ENCODE peak calls at places on chromosome 17, in four cellular contexts. One of them, this sample, is unnamed.

GRCh38 chr17:67244621-67245072 is 349 bp downstream of the HELZ start:
- DNase-seq in A549: no peak
- DNase-seq in K562: peak; percentile 76
- DNase-seq in GM12878: no peak
- DNase-seq in this sample: peak; percentile 83

GRCh38 chr17:36475346-36475970 is 11.0 kb upstream of the ZNHIT3 start:
- DNase-seq in A549: no peak
- DNase-seq in GM12878: no peak
- DNase-seq in K562: no peak
- DNase-seq in this sample: no peak

GRCh38 chr17:75069783-75070182 is 18.0 kb upstream of the SLC16A5 start:
- DNase-seq in A549: peak; percentile 68
- DNase-seq in GM12878: no peak
- DNase-seq in K562: no peak
- DNase-seq in this sample: peak; percentile 58

GRCh38 chr17:50865060-50865867 is 890 bp downstream of the TOB1 start:
- DNase-seq in A549: peak; percentile 69
- DNase-seq in GM12878: no peak
- DNase-seq in K562: peak; percentile 70
- DNase-seq in this sample: peak; percentile 72

GRCh38 chr17:59752446-59752845 is 45.0 kb downstream of the VMP1 start:
- DNase-seq in GM12878: no peak
- DNase-seq in K562: no peak
- DNase-seq in A549: no peak
- DNase-seq in this sample: no peak

GRCh38 chr17:40777459-40777858 is 4.9 kb downstream of the KRT27 start:
- DNase-seq in K562: no peak
- DNase-seq in GM12878: no peak
- DNase-seq in A549: no peak
- DNase-seq in this sample: no peak

GRCh38 chr17:82018152-82019041 is 4.3 kb downstream of the CENPX start:
- DNase-seq in K562: no peak
- DNase-seq in GM12878: no peak
- DNase-seq in A549: no peak
- DNase-seq in this sample: no peak

GRCh38 chr17:50540485-50541401 is 6.2 kb upstream of the SPATA20 start:
- DNase-seq in A549: no peak
- DNase-seq in GM12878: no peak
- DNase-seq in K562: no peak
- DNase-seq in this sample: no peak

GRCh38 chr17:75181608-75182318 is 996 bp downstream of the SUMO2 start:
- DNase-seq in A549: no peak
- DNase-seq in K562: peak; percentile 59
- DNase-seq in GM12878: no peak
- DNase-seq in this sample: peak; percentile 36

GRCh38 chr17:81566461-81567126 is 14.4 kb upstream of the FAAP100 start:
- DNase-seq in GM12878: no peak
- DNase-seq in K562: no peak
- DNase-seq in A549: peak; percentile 89
- DNase-seq in this sample: peak; percentile 70

GRCh38 chr17:3965123-3965800 is 1.0 kb upstream of the ATP2A3 start:
- DNase-seq in GM12878: peak; percentile 33
- DNase-seq in A549: peak; percentile 83
- DNase-seq in K562: peak; percentile 66
- DNase-seq in this sample: peak; percentile 71

GRCh38 chr17:80644588-80644987 is 100.0 kb downstream of the RPTOR start:
- DNase-seq in GM12878: no peak
- DNase-seq in A549: no peak
- DNase-seq in K562: no peak
- DNase-seq in this sample: no peak

GRCh38 chr17:36183001-36183810 is 6.8 kb upstream of the TBC1D3B start:
- DNase-seq in GM12878: no peak
- DNase-seq in A549: peak; percentile 55
- DNase-seq in K562: peak; percentile 26
- DNase-seq in this sample: peak; percentile 67

GRCh38 chr17:70905796-70906195 is 736.5 kb downstream of the KCNJ2 start:
- DNase-seq in K562: no peak
- DNase-seq in GM12878: no peak
- DNase-seq in A549: peak; percentile 20
- DNase-seq in this sample: no peak

GRCh38 chr17:78929908-78930775 is 5.0 kb upstream of the TIMP2 start:
- DNase-seq in A549: no peak
- DNase-seq in GM12878: no peak
- DNase-seq in K562: no peak
- DNase-seq in this sample: no peak

GRCh38 chr17:50938821-50939541 is 72.8 kb upstream of the TOB1 start:
- DNase-seq in GM12878: no peak
- DNase-seq in K562: no peak
- DNase-seq in A549: no peak
- DNase-seq in this sample: no peak

GRCh38 chr17:8176998-8177731 is 985 bp upstream of the TMEM107 start:
- DNase-seq in K562: peak; percentile 23
- DNase-seq in A549: no peak
- DNase-seq in GM12878: no peak
- DNase-seq in this sample: no peak

GRCh38 chr17:29565643-29566472 is 979 bp downstream of the ABHD15 start:
- DNase-seq in GM12878: no peak
- DNase-seq in K562: no peak
- DNase-seq in A549: peak; percentile 79
- DNase-seq in this sample: peak; percentile 64

GRCh38 chr17:42692489-42692888 is 10.2 kb downstream of the CNTNAP1 start:
- DNase-seq in A549: no peak
- DNase-seq in K562: no peak
- DNase-seq in GM12878: no peak
- DNase-seq in this sample: peak; percentile 19

GRCh38 chr17:47622179-47622549 is 27.6 kb upstream of the KPNB1 start:
- DNase-seq in K562: no peak
- DNase-seq in GM12878: no peak
- DNase-seq in A549: no peak
- DNase-seq in this sample: no peak

DNA sequence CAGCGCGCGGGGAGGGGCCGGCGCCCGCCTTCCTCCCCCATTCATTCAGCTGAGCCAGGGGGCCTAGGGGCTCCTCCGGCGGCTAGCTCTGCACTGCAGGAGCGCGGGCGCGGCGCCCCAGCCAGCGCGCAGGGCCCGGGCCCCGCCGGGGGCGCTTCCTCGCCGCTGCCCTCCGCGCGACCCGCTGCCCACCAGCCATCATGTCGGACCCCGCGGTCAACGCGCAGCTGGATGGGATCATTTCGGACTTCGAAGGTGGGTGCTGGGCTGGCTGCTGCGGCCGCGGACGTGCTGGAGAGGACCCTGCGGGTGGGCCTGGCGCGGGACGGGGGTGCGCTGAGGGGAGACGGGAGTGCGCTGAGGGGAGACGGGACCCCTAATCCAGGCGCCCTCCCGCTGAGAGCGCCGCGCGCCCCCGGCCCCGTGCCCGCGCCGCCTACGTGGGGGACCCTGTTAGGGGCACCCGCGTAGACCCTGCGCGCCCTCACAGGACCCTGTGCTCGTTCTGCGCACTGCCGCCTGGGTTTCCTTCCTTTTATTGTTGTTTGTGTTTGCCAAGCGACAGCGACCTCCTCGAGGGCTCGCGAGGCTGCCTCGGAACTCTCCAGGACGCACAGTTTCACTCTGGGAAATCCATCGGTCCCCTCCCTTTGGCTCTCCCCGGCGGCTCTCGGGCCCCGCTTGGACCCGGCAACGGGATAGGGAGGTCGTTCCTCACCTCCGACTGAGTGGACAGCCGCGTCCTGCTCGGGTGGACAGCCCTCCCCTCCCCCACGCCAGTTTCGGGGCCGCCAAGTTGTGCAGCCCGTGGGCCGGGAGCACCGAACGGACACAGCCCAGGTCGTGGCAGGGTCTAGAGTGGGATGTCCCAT is 232.8 kb downstream of the SEC14L1 start:
- DNase-seq in K562: no peak
- DNase-seq in A549: no peak
- DNase-seq in GM12878: no peak
- DNase-seq in this sample: peak; percentile 65
- TF ChIP-seq MAX in K562: no peak
- TF ChIP-seq MAX in A549: no peak
- TF ChIP-seq MAX in GM12878: no peak
- TF ChIP-seq MAX in this sample: no peak

DNA sequence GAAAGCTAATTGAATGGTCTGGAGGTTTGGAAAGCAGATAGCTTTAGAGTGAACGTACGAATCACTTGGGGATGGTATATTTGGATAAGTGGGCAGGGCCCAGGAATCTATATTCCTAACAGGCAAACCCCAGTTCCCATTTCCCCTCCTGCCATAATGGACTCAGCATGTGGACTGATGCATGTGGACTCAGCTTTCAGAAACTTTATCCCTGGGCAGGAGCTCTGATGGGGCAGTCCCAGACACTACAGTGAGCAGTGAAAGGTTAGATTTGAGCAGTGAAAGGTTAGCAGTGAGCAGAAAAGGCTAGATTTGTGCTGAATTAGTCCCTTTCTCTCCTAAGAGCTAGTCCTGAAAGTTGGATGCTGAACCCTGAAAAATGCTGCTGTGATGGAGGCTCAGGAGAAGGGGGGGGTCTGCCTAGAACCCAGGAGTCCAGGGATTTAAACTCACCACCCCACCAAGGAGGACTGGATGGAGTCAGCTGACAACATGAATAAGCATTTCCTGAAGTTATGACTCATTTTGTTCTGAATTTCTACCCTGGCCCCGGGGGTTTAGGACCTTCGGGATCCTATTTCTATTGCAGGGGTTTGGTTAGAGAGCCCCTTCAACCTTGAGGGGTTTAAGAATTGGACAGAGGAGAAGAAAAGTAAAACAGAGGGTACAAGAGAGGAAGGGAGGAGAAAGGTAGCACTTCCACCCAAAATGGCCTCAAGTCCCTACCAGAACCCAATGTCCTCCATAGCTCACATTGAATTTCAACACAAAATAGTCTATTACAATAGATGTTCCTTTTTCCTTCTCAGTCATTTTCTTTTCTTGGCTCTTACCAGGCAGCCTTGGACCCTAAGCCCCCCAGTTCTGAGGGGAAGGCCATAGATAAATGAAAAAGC is 10.3 kb upstream of the FZD2 start:
- DNase-seq in GM12878: no peak
- DNase-seq in A549: no peak
- DNase-seq in K562: peak; percentile 66
- DNase-seq in this sample: no peak
- TF ChIP-seq RCOR1 in GM12878: no peak
- TF ChIP-seq RCOR1 in A549: no peak
- TF ChIP-seq RCOR1 in K562: no peak
- TF ChIP-seq RCOR1 in this sample: no peak

DNA sequence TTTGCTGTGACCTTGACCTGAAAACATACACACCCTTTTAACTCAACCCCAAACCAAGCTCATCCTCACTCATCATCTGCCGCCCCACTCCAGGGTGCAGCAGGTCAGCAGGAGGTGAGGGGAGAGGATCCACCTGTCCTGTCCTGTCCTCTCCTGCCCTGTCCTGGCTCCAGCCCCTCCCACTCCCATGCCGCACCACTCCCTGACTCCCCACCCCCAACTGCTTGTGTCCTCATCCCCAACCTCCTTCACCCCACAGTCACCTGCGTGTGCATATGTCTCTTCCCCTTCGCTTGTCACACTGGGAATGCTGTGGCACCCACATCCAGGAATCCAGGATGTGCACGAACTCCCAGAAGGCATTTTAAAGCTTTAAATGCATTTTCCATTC is 15.6 kb downstream of the NGFR start:
- DNase-seq in K562: no peak
- DNase-seq in GM12878: no peak
- DNase-seq in A549: no peak
- DNase-seq in this sample: no peak
- TF ChIP-seq CTCF in K562: no peak
- TF ChIP-seq CTCF in GM12878: no peak
- TF ChIP-seq CTCF in A549: no peak
- TF ChIP-seq CTCF in this sample: no peak

GRCh38 chr17:55605705-55606104 is 94.5 kb upstream of the SMIM36 start:
- DNase-seq in GM12878: no peak
- DNase-seq in K562: no peak
- DNase-seq in A549: no peak
- DNase-seq in this sample: no peak
- TF ChIP-seq MAX in GM12878: no peak
- TF ChIP-seq MAX in K562: no peak
- TF ChIP-seq MAX in A549: no peak
- TF ChIP-seq MAX in this sample: no peak